ENCODE peak calls at places on chromosomes 7 and 10, in five cellular contexts. G, K, Z, Y and B are unnamed samples. For H3K36me3, the result is how much of the 10 kb centered on the place peaks cover.

GRCh38 chr10:89414146-89414878 is at the start of gene IFIT5:
- DNase-seq in G (peak), K (no peak), Z (peak), Y (peak), B (peak)

GRCh38 chr10:90592903-90593302 is 264.9 kb downstream of the HTR7 start:
- DNase-seq in G (peak), K (peak), Z (peak), Y (no peak), B (no peak)

GRCh38 chr10:29254123-29255046 is 34.5 kb upstream of the LYZL1 start:
- DNase-seq in G (no peak), K (no peak), Z (no peak), Y (peak), B (no peak)

GRCh38 chr7:94562525-94562924 is 52.9 kb downstream of the CASD1 start:
- DNase-seq in G (no peak), K (no peak), Z (no peak), Y (no peak), B (no peak)

GRCh38 chr10:3873728-3874461 is 88.9 kb upstream of the KLF6 start:
- DNase-seq in G (no peak), K (peak), Z (no peak), Y (no peak), B (peak)

GRCh38 chr10:507355-507699 is 182.1 kb downstream of the DIP2C start:
- DNase-seq in G (no peak), K (no peak), Z (peak), Y (no peak), B (no peak)

GRCh38 chr7:135758531-135758932 is 9.9 kb upstream of the FAM180A start:
- DNase-seq in G (no peak), K (no peak), Z (peak), Y (no peak), B (no peak)

GRCh38 chr10:102476466-102477141 is 25.3 kb upstream of the C10orf95 start:
- DNase-seq in G (no peak), K (no peak), Z (no peak), Y (no peak), B (no peak)

GRCh38 chr10:48598243-48598935 is 6.5 kb downstream of the ARHGAP22 start:
- DNase-seq in G (no peak), K (no peak), Z (no peak), Y (no peak), B (no peak)

GRCh38 chr7:53596230-53596629 is 560.8 kb downstream of the POM121L12 start:
- DNase-seq in G (no peak), K (no peak), Z (no peak), Y (no peak), B (no peak)

GRCh38 chr7:81616951-81617350 is 152.9 kb downstream of the HGF start:
- DNase-seq in G (no peak), K (peak), Z (no peak), Y (no peak), B (no peak)

GRCh38 chr10:101580486-101581399 is 7.3 kb downstream of the POLL start:
- DNase-seq in G (no peak), K (no peak), Z (no peak), Y (no peak), B (no peak)

GRCh38 chr10:45000764-45001381 is at the start of gene ZNF22:
- DNase-seq in G (peak), K (no peak), Z (peak), Y (peak), B (peak)

GRCh38 chr7:14754631-14755030 is 147.9 kb downstream of the DGKB start:
- DNase-seq in G (no peak), K (no peak), Z (no peak), Y (no peak), B (no peak)

GRCh38 chr10:116690356-116691078 is 51.8 kb downstream of the HSPA12A start:
- DNase-seq in G (peak), K (no peak), Z (peak), Y (peak), B (no peak)

GRCh38 chr7:461453-462172 is 58.0 kb downstream of the PDGFA start:
- DNase-seq in G (no peak), K (no peak), Z (peak), Y (no peak), B (no peak)

GRCh38 chr7:123522061-123522460 is 12.3 kb downstream of the IQUB start:
- DNase-seq in G (no peak), K (no peak), Z (no peak), Y (no peak), B (no peak)

GRCh38 chr10:8102708-8103401 is 48.4 kb downstream of the GATA3 start:
- DNase-seq in G (no peak), K (no peak), Z (no peak), Y (no peak), B (no peak)

GRCh38 chr10:75432763-75433162 is 1.3 kb downstream of the LRMDA start:
- DNase-seq in G (no peak), K (no peak), Z (no peak), Y (no peak), B (no peak)

GRCh38 chr7:133408212-133408611 is 155.3 kb downstream of the EXOC4 start:
- DNase-seq in G (no peak), K (no peak), Z (no peak), Y (no peak), B (no peak)

GRCh38 chr10:112124859-112125258 is 58.7 kb downstream of the GPAM start:
- DNase-seq in G (no peak), K (no peak), Z (no peak), Y (no peak), B (no peak)

GRCh38 chr7:120984406-120984805 is 4.1 kb upstream of the CPED1 start:
- DNase-seq in G (no peak), K (no peak), Z (no peak), Y (no peak), B (no peak)

GRCh38 chr7:41148521-41148951 is 554.4 kb downstream of the INHBA start:
- DNase-seq in G (no peak), K (peak), Z (no peak), Y (no peak), B (no peak)

GRCh38 chr10:69385454-69386350 is 31.0 kb downstream of the TACR2 start:
- DNase-seq in G (peak), K (no peak), Z (no peak), Y (no peak), B (no peak)

GRCh38 chr10:7412482-7413251 is 1.8 kb upstream of the SFMBT2 start:
- DNase-seq in G (no peak), K (no peak), Z (peak), Y (no peak), B (peak)

GRCh38 chr10:3091921-3092320 is 24.6 kb downstream of the PFKP start:
- DNase-seq in G (no peak), K (no peak), Z (no peak), Y (no peak), B (no peak)

GRCh38 chr10:86377797-86378146 is 11.2 kb upstream of the GRID1 start:
- DNase-seq in G (peak), K (no peak), Z (peak), Y (no peak), B (no peak)

GRCh38 chr10:71391701-71392100 is 5.0 kb upstream of the CDH23 start:
- DNase-seq in G (no peak), K (no peak), Z (no peak), Y (no peak), B (no peak)

GRCh38 chr10:71390921-71391690 is 5.6 kb upstream of the CDH23 start:
- DNase-seq in G (no peak), K (no peak), Z (no peak), Y (no peak), B (no peak)

GRCh38 chr10:71392791-71393781 is 3.6 kb upstream of the CDH23 start:
- DNase-seq in G (no peak), K (no peak), Z (no peak), Y (peak), B (no peak)

GRCh38 chr10:71393841-71394475 is 2.8 kb upstream of the CDH23 start:
- DNase-seq in G (no peak), K (no peak), Z (no peak), Y (no peak), B (no peak)

DNA sequence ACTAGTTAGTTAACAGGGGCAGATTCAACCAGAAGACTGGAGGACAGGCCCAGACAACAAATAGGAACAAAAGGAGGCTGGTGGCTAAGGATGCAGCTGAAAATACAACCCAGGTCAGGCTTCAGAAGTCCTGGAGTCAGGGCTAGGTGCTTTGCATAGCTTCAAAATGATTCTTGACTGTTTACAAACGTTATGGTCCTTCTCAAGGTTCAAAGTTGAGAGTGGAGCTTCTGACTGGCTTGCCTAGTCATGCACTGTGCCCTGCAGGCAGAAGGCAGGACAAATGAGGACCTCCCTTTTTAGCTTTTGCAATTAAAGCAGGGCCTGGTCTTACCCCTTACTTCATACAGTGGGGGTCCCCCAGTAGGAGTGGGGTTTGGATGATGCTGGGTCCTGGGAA is 4.4 kb upstream of the CDH23 start:
- DNase-seq in G (no peak), K (no peak), Z (no peak), Y (no peak), B (no peak)
- H3K27ac ChIP-seq in G (no peak), K (no peak), Z (no peak), Y (no peak), B (no peak)

GRCh38 chr10:43402176-43402575 is 6.8 kb downstream of the HNRNPF start:
- DNase-seq in G (no peak), K (no peak), Z (no peak), Y (no peak), B (no peak)
- H3K4me3 ChIP-seq in G (no peak), K (no peak), Z (no peak), Y (no peak), B (no peak)

DNA sequence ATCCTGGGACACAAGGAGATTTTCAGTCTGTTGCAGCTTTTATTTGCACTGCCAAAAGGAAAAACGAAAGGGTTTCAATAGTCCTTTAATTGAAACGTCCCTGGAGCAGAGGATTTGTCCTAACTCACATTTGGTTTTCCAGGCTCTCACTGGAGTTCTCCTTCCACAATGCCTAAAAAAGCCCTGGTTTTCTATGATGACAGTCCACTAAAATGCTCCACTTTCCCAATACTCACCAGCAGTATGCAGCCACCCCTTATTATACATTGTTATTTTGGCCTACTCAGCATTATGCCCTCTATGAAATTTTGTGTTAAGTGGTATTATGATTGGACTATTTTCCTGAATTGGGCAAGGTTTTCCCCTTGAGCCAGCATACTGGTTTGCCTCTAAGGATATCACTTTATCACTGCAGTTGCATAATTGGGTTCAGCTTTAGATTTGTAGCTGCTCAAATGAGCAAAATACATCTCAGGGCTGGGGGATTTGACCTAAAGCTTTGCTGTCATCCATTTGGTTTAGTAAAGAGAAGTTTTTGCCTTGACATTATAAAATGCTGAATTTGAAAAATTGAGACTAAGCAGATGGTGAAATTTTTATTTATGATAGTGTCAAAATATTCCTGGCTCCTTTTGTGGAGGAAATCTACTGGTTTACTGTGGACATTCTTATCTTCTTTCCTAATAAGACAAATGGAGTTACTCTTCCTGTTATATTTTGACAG is 239.2 kb downstream of the RNLS start:
- DNase-seq in G (no peak), K (no peak), Z (no peak), Y (no peak), B (no peak)
- H3K36me3 ChIP-seq in G (under half), K (under half), Z (under half), Y (under half), B (under half)

GRCh38 chr10:46250898-46251856 is 35.6 kb upstream of the ANTXRL start:
- DNase-seq in G (no peak), K (no peak), Z (peak), Y (no peak), B (no peak)

GRCh38 chr10:46247808-46248569 is 38.8 kb upstream of the ANTXRL start:
- DNase-seq in G (no peak), K (no peak), Z (peak), Y (peak), B (no peak)

GRCh38 chr10:46250481-46250880 is 36.3 kb upstream of the ANTXRL start:
- DNase-seq in G (no peak), K (no peak), Z (no peak), Y (no peak), B (no peak)

GRCh38 chr10:46247181-46247475 is 39.7 kb upstream of the ANTXRL start:
- DNase-seq in G (no peak), K (no peak), Z (no peak), Y (no peak), B (no peak)

DNA sequence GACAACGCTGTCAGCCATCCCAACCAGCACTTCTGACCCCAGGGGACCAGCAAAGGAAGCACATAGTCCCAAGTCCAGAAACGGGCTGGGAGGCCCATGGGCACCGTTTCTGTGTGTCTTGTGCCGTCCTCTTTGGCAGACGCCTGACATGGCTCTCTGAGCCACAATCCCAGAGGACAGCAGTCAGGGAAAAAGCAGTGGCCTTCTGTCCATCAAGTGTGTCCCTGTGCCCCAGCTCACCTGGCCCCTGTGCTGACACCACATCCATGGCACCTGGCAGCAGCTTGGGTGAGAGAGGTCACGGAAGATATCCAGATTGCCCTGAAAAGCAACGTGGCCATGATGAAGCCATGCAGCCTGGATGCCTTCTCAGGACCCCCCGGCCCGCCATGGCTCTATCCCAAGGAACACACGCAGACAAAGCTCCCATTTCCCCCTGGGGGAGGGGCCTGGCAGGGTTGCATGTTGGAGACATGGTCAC is 38.1 kb upstream of the ANTXRL start:
- DNase-seq in G (no peak), K (no peak), Z (peak), Y (peak), B (no peak)
- H3K27ac ChIP-seq in G (no peak), K (no peak), Z (no peak), Y (no peak), B (no peak)

GRCh38 chr10:73650537-73651331 is 5.1 kb downstream of the SYNPO2L start:
- DNase-seq in G (no peak), K (no peak), Z (no peak), Y (no peak), B (no peak)

GRCh38 chr10:73655257-73655989 is 406 bp downstream of the SYNPO2L start:
- DNase-seq in G (no peak), K (no peak), Z (peak), Y (no peak), B (no peak)

GRCh38 chr10:73655990-73656298 is at the start of gene SYNPO2L:
- DNase-seq in G (no peak), K (no peak), Z (peak), Y (no peak), B (no peak)

GRCh38 chr10:73653195-73653594 is 2.6 kb downstream of the SYNPO2L start:
- DNase-seq in G (no peak), K (no peak), Z (peak), Y (no peak), B (no peak)

DNA sequence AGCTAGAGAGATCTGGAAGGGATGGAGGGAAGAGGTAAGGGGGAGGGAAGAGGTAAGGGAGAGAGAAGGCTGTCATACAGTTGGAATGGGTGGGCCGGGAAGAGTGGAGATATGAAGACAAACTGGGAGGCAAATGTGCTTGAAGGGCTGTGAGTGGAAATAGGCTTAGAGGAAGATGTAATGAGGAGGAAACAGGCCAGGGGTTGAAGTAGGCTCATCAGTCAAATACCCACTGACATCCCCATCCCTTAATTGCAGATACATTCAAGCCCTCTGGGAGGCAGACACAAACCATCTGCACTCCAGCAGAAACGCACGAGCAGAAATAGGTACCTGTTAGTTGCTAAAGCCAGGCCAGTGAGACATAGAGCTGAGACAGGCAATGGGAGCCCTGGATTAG is 2.1 kb downstream of the SYNPO2L start:
- DNase-seq in G (peak), K (no peak), Z (no peak), Y (no peak), B (no peak)
- H3K4me3 ChIP-seq in G (no peak), K (no peak), Z (no peak), Y (no peak), B (no peak)

DNA sequence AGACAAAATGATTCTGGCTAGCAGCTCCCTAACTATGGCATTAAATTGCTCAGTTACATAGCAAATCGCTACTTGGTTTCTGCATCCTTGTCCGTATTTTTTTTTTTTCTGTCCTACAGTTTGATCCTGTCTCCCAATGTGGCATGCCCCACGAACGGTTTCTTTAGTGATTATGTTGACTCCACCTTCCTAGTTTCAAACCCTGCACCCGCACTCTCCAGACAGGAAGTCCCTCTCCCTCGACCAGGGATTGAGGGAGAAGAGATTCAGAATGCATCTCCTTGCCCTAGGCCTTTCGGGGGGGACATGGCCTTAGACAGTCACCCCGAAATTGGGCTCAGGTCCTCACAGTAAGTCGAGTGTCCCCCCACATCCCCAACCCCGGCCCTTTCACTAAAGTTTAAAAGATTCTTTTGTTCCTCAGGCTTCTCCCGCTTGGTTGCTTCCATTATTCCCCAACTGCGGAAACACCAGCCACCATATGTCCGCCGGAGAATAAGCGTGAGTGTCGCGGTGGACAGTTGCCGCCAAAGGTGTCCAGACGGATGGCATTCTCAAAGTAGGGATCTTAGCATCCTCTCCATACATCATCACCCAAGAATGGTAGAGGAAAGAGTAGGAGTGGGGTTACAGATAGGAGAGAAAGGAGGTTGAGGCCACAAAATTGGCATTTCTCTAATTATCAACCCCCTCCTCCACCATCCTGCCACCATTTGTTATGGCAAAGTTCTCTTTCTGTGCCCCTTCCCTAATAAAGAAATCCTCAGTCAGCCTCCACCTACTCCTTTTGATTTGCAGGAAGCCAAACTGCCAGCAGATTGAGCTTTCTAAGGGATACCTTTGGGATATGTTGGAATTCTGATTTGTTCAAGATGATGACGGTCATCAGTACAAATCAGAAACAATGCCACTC is 7.4 kb downstream of the EVX1 start:
- DNase-seq in G (no peak), K (no peak), Z (no peak), Y (no peak), B (no peak)
- H3K36me3 ChIP-seq in G (under half), K (under half), Z (under half), Y (under half), B (under half)

GRCh38 chr7:2241580-2242540 is at the start of the genes MRM2 and NUDT1:
- DNase-seq in G (peak), K (peak), Z (peak), Y (peak), B (peak)
- H3K27ac ChIP-seq in G (peak), K (peak), Z (peak), Y (peak), B (peak)

GRCh38 chr7:50348469-50349162 is 44.1 kb downstream of the IKZF1 start:
- DNase-seq in G (no peak), K (no peak), Z (no peak), Y (no peak), B (no peak)

GRCh38 chr7:50349963-50350944 is 45.7 kb downstream of the IKZF1 start:
- DNase-seq in G (no peak), K (no peak), Z (no peak), Y (no peak), B (peak)

GRCh38 chr7:50349399-50349798 is 44.9 kb downstream of the IKZF1 start:
- DNase-seq in G (no peak), K (no peak), Z (no peak), Y (no peak), B (no peak)

GRCh38 chr7:50346548-50347497 is 42.3 kb downstream of the IKZF1 start:
- DNase-seq in G (no peak), K (no peak), Z (no peak), Y (no peak), B (no peak)

GRCh38 chr7:50347693-50348092 is 43.2 kb downstream of the IKZF1 start:
- DNase-seq in G (no peak), K (no peak), Z (no peak), Y (no peak), B (no peak)
- H3K4me3 ChIP-seq in G (no peak), K (no peak), Z (no peak), Y (no peak), B (peak)

DNA sequence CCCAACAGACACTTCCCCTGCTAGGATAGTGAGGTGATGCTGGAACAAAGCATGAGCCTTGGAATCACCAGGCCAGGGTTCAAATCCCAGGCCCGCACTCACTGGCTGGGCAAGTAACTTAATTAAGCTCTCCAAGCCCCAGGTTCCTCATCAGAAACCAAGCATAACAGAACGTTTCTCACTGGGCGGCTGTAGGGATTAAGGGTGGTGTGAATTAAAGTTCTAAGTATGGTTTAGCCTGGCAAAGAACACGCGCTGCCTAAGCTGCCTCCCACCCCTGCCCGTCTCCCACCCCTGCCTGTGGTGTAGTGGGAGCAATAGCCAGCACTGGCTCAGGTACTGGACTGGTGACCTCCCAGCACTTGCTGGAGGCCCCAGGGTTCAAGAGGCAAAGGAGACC is 5.6 kb downstream of the SLC4A2 start:
- DNase-seq in G (no peak), K (no peak), Z (no peak), Y (no peak), B (no peak)
- H3K36me3 ChIP-seq in G (half or more), K (under half), Z (half or more), Y (under half), B (under half)